ENCODE peak calls at places on chromosome 18, in seven cellular contexts. One of them, this sample, is unnamed. For H3K4me1 and H3K9me3, the result is how much of the 10 kb centered on the place peaks cover.

GRCh38 chr18:470661-471501 is 29.6 kb downstream of the COLEC12 start:
- DNase-seq in heart right ventricle: no peak
- DNase-seq in ovary: no peak
- DNase-seq in H9: no peak
- DNase-seq in cardiac muscle cell: peak
- DNase-seq in left ventricle myocardium inferior: no peak
- DNase-seq in A549: no peak
- DNase-seq in this sample: no peak

GRCh38 chr18:71831039-71831438 is 713.1 kb downstream of the CBLN2 start:
- DNase-seq in H9: no peak
- DNase-seq in cardiac muscle cell: no peak
- DNase-seq in A549: no peak
- DNase-seq in left ventricle myocardium inferior: no peak
- DNase-seq in ovary: no peak
- DNase-seq in heart right ventricle: no peak
- DNase-seq in this sample: no peak

GRCh38 chr18:46335551-46336059 is 231.4 kb downstream of the HAUS1 start:
- DNase-seq in ovary: no peak
- DNase-seq in A549: no peak
- DNase-seq in cardiac muscle cell: peak
- DNase-seq in left ventricle myocardium inferior: peak
- DNase-seq in heart right ventricle: no peak
- DNase-seq in H9: peak
- DNase-seq in this sample: no peak

GRCh38 chr18:73093687-73094250 is 226.0 kb upstream of the NETO1 start:
- DNase-seq in cardiac muscle cell: no peak
- DNase-seq in heart right ventricle: no peak
- DNase-seq in A549: no peak
- DNase-seq in ovary: no peak
- DNase-seq in left ventricle myocardium inferior: no peak
- DNase-seq in H9: no peak
- DNase-seq in this sample: no peak

GRCh38 chr18:56532176-56532840 is 106.1 kb downstream of the TXNL1 start:
- DNase-seq in cardiac muscle cell: peak
- DNase-seq in H9: no peak
- DNase-seq in ovary: no peak
- DNase-seq in heart right ventricle: no peak
- DNase-seq in A549: no peak
- DNase-seq in left ventricle myocardium inferior: no peak
- DNase-seq in this sample: no peak

GRCh38 chr18:37397814-37398213 is 167.8 kb downstream of the CELF4 start:
- DNase-seq in H9: no peak
- DNase-seq in A549: no peak
- DNase-seq in ovary: no peak
- DNase-seq in heart right ventricle: no peak
- DNase-seq in cardiac muscle cell: no peak
- DNase-seq in left ventricle myocardium inferior: no peak
- DNase-seq in this sample: no peak

GRCh38 chr18:41767960-41768359 is 187.1 kb upstream of the PIK3C3 start:
- DNase-seq in cardiac muscle cell: peak
- DNase-seq in heart right ventricle: no peak
- DNase-seq in left ventricle myocardium inferior: no peak
- DNase-seq in ovary: no peak
- DNase-seq in A549: no peak
- DNase-seq in H9: no peak
- DNase-seq in this sample: no peak

GRCh38 chr18:30957086-30957485 is 85.5 kb downstream of the DSC3 start:
- DNase-seq in ovary: no peak
- DNase-seq in A549: no peak
- DNase-seq in left ventricle myocardium inferior: no peak
- DNase-seq in cardiac muscle cell: no peak
- DNase-seq in heart right ventricle: no peak
- DNase-seq in H9: no peak
- DNase-seq in this sample: no peak

GRCh38 chr18:48838921-48839818 is 111.6 kb downstream of the SMAD7 start:
- DNase-seq in heart right ventricle: no peak
- DNase-seq in A549: peak
- DNase-seq in left ventricle myocardium inferior: no peak
- DNase-seq in H9: no peak
- DNase-seq in ovary: no peak
- DNase-seq in cardiac muscle cell: peak
- DNase-seq in this sample: no peak

GRCh38 chr18:56402872-56403516 is 235.4 kb downstream of the TXNL1 start:
- DNase-seq in ovary: no peak
- DNase-seq in heart right ventricle: no peak
- DNase-seq in cardiac muscle cell: peak
- DNase-seq in left ventricle myocardium inferior: no peak
- DNase-seq in H9: no peak
- DNase-seq in A549: peak
- DNase-seq in this sample: no peak

GRCh38 chr18:41906528-41907256 is 48.3 kb upstream of the PIK3C3 start:
- DNase-seq in cardiac muscle cell: peak
- DNase-seq in H9: no peak
- DNase-seq in left ventricle myocardium inferior: no peak
- DNase-seq in heart right ventricle: no peak
- DNase-seq in A549: peak
- DNase-seq in ovary: no peak
- DNase-seq in this sample: no peak

GRCh38 chr18:52435301-52435700 is 95.3 kb downstream of the DCC start:
- DNase-seq in H9: no peak
- DNase-seq in cardiac muscle cell: no peak
- DNase-seq in ovary: no peak
- DNase-seq in heart right ventricle: no peak
- DNase-seq in A549: no peak
- DNase-seq in left ventricle myocardium inferior: no peak
- DNase-seq in this sample: no peak

GRCh38 chr18:52442686-52443085 is 102.7 kb downstream of the DCC start:
- DNase-seq in heart right ventricle: no peak
- DNase-seq in H9: no peak
- DNase-seq in cardiac muscle cell: no peak
- DNase-seq in left ventricle myocardium inferior: no peak
- DNase-seq in A549: no peak
- DNase-seq in ovary: no peak
- DNase-seq in this sample: no peak

GRCh38 chr18:52433797-52434196 is 93.8 kb downstream of the DCC start:
- DNase-seq in left ventricle myocardium inferior: no peak
- DNase-seq in ovary: no peak
- DNase-seq in A549: no peak
- DNase-seq in H9: no peak
- DNase-seq in heart right ventricle: no peak
- DNase-seq in cardiac muscle cell: no peak
- DNase-seq in this sample: no peak

GRCh38 chr18:52439457-52439856 is 99.5 kb downstream of the DCC start:
- DNase-seq in cardiac muscle cell: no peak
- DNase-seq in heart right ventricle: no peak
- DNase-seq in ovary: no peak
- DNase-seq in left ventricle myocardium inferior: no peak
- DNase-seq in H9: no peak
- DNase-seq in A549: no peak
- DNase-seq in this sample: no peak
- H3K4me1 ChIP-seq in cardiac muscle cell: under half
- H3K4me1 ChIP-seq in heart right ventricle: under half
- H3K4me1 ChIP-seq in ovary: under half
- H3K4me1 ChIP-seq in left ventricle myocardium inferior: under half
- H3K4me1 ChIP-seq in H9: under half
- H3K4me1 ChIP-seq in A549: under half
- H3K4me1 ChIP-seq in this sample: under half

DNA sequence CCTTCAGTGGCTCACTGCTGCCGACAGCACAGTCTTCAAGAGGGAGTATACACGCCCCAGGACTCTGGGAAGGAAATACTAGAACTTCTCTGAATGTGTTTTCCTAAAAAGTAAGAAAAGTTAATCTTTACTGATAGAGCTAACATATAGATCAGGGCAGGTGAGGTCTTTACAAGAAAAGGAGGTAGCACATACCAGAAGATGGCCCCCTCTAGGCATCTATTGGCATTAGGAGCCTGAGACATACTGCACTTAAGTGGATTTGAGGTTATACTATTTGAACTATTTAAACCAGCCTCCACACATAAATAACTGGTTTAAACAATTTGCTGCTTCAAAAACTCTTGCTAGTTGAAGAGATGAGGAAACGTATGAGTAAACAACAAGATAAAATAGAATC is 406.1 kb downstream of the SETBP1 start:
- DNase-seq in ovary: no peak
- DNase-seq in left ventricle myocardium inferior: no peak
- DNase-seq in H9: no peak
- DNase-seq in cardiac muscle cell: no peak
- DNase-seq in A549: no peak
- DNase-seq in heart right ventricle: no peak
- DNase-seq in this sample: no peak
- TF ChIP-seq CTCF in ovary: no peak
- TF ChIP-seq CTCF in left ventricle myocardium inferior: no peak
- TF ChIP-seq CTCF in H9: no peak
- TF ChIP-seq CTCF in cardiac muscle cell: no peak
- TF ChIP-seq CTCF in A549: no peak
- TF ChIP-seq CTCF in heart right ventricle: no peak
- TF ChIP-seq CTCF in this sample: no peak

DNA sequence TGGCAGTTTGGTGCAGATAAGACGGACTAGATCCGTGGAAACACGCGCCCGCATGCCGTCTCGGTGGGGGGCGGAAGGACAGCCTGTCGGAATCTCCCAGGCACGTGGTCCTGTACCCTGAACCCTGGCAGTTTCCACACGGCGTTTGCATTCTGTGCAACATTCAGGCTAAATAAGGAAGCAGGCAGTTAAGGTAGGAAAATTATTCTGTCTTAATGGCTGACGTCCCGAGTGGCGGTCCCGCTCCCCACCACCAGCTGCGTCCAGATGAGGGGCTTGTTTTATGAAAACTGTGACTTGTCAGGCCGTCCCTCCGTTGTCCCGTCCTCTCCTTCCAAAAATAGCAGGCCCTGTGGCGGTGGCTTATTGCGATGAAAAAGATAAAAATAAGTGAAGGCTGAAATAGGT is 120.2 kb downstream of the NFATC1 start:
- DNase-seq in A549: no peak
- DNase-seq in H9: peak
- DNase-seq in left ventricle myocardium inferior: no peak
- DNase-seq in ovary: peak
- DNase-seq in cardiac muscle cell: peak
- DNase-seq in heart right ventricle: peak
- DNase-seq in this sample: no peak
- H3K9me3 ChIP-seq in A549: under half
- H3K9me3 ChIP-seq in H9: under half
- H3K9me3 ChIP-seq in left ventricle myocardium inferior: under half
- H3K9me3 ChIP-seq in ovary: under half
- H3K9me3 ChIP-seq in cardiac muscle cell: under half
- H3K9me3 ChIP-seq in heart right ventricle: under half
- H3K9me3 ChIP-seq in this sample: under half

GRCh38 chr18:62811674-62812073 is 96.3 kb downstream of the PHLPP1 start:
- DNase-seq in A549: no peak
- DNase-seq in ovary: no peak
- DNase-seq in left ventricle myocardium inferior: no peak
- DNase-seq in heart right ventricle: no peak
- DNase-seq in H9: no peak
- DNase-seq in cardiac muscle cell: no peak
- DNase-seq in this sample: no peak
- H3K4me1 ChIP-seq in A549: half or more
- H3K4me1 ChIP-seq in ovary: under half
- H3K4me1 ChIP-seq in left ventricle myocardium inferior: under half
- H3K4me1 ChIP-seq in heart right ventricle: under half
- H3K4me1 ChIP-seq in H9: under half
- H3K4me1 ChIP-seq in cardiac muscle cell: under half
- H3K4me1 ChIP-seq in this sample: under half

DNA sequence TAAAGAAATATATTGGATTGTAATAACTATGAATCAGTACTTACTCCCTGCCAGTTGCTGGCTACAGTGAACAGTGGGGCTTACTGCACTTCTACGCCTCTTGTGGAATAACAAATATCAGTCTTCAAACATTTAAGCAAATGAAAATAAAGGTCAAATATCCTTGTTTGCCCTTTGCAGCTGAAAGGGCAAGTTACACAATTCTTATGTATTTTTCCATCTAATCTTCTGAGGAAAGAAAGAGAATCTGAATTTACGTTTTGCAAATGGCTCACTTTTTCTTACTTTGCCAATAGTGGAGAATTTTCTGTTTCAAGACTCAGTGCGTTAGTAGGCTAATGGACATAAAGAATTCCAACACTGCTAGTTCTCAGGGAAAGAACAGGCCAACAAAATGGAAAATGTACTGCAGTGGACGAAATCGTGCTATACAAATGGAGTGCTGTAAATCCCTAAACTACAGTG is 157.2 kb upstream of the TMEM200C start:
- DNase-seq in ovary: no peak
- DNase-seq in cardiac muscle cell: no peak
- DNase-seq in left ventricle myocardium inferior: no peak
- DNase-seq in H9: no peak
- DNase-seq in heart right ventricle: no peak
- DNase-seq in A549: no peak
- DNase-seq in this sample: no peak
- TF ChIP-seq CTCF in ovary: no peak
- TF ChIP-seq CTCF in cardiac muscle cell: no peak
- TF ChIP-seq CTCF in left ventricle myocardium inferior: no peak
- TF ChIP-seq CTCF in H9: no peak
- TF ChIP-seq CTCF in heart right ventricle: no peak
- TF ChIP-seq CTCF in A549: no peak
- TF ChIP-seq CTCF in this sample: no peak

This sample was measured in lung.